ENCODE peak calls at places on chromosomes 11 and 22, in nine cellular contexts. One of them, this sample, is unnamed.

GRCh38 chr11:121503056-121503455 is 50.3 kb upstream of the SORL1-AS1 start:
- DNase-seq in breast epithelium: no peak
- DNase-seq in effector memory CD4-positive, alpha-beta T cell: no peak
- DNase-seq in uterus: no peak
- DNase-seq in CD8-positive, alpha-beta memory T cell: no peak
- DNase-seq in tibial nerve: no peak
- DNase-seq in IMR-90: no peak
- DNase-seq in lower lobe of right lung: no peak
- DNase-seq in kidney: no peak
- DNase-seq in this sample: no peak

GRCh38 chr22:23088199-23088604 is 17.9 kb downstream of the GNAZ start:
- DNase-seq in kidney: no peak
- DNase-seq in CD8-positive, alpha-beta memory T cell: no peak
- DNase-seq in lower lobe of right lung: no peak
- DNase-seq in IMR-90: no peak
- DNase-seq in tibial nerve: no peak
- DNase-seq in breast epithelium: no peak
- DNase-seq in uterus: no peak
- DNase-seq in effector memory CD4-positive, alpha-beta T cell: no peak
- DNase-seq in this sample: no peak

GRCh38 chr11:67347964-67348749 is 5.2 kb downstream of the POLD4 start:
- DNase-seq in uterus: no peak
- DNase-seq in breast epithelium: no peak
- DNase-seq in kidney: no peak
- DNase-seq in tibial nerve: no peak
- DNase-seq in effector memory CD4-positive, alpha-beta T cell: no peak
- DNase-seq in CD8-positive, alpha-beta memory T cell: no peak
- DNase-seq in lower lobe of right lung: no peak
- DNase-seq in IMR-90: peak
- DNase-seq in this sample: no peak

GRCh38 chr11:134882141-134882540 is 470.1 kb upstream of the B3GAT1 start:
- DNase-seq in CD8-positive, alpha-beta memory T cell: no peak
- DNase-seq in tibial nerve: no peak
- DNase-seq in lower lobe of right lung: no peak
- DNase-seq in IMR-90: no peak
- DNase-seq in uterus: no peak
- DNase-seq in kidney: no peak
- DNase-seq in effector memory CD4-positive, alpha-beta T cell: no peak
- DNase-seq in breast epithelium: no peak
- DNase-seq in this sample: no peak

GRCh38 chr22:49643466-49643865 is 184.2 kb downstream of the BRD1 start:
- DNase-seq in breast epithelium: no peak
- DNase-seq in CD8-positive, alpha-beta memory T cell: no peak
- DNase-seq in uterus: no peak
- DNase-seq in effector memory CD4-positive, alpha-beta T cell: no peak
- DNase-seq in lower lobe of right lung: no peak
- DNase-seq in kidney: no peak
- DNase-seq in tibial nerve: no peak
- DNase-seq in IMR-90: no peak
- DNase-seq in this sample: no peak

GRCh38 chr22:22228421-22228820 is 16.2 kb upstream of the VPREB1 start:
- DNase-seq in kidney: no peak
- DNase-seq in uterus: no peak
- DNase-seq in tibial nerve: no peak
- DNase-seq in IMR-90: no peak
- DNase-seq in CD8-positive, alpha-beta memory T cell: no peak
- DNase-seq in lower lobe of right lung: no peak
- DNase-seq in breast epithelium: no peak
- DNase-seq in effector memory CD4-positive, alpha-beta T cell: no peak
- DNase-seq in this sample: no peak

GRCh38 chr11:128745296-128746183 is 51.7 kb downstream of the FLI1 start:
- DNase-seq in lower lobe of right lung: no peak
- DNase-seq in breast epithelium: no peak
- DNase-seq in uterus: no peak
- DNase-seq in IMR-90: peak
- DNase-seq in CD8-positive, alpha-beta memory T cell: no peak
- DNase-seq in kidney: no peak
- DNase-seq in tibial nerve: no peak
- DNase-seq in effector memory CD4-positive, alpha-beta T cell: no peak
- DNase-seq in this sample: no peak

GRCh38 chr11:43567396-43567975 is 113.1 kb upstream of the HSD17B12 start:
- DNase-seq in kidney: no peak
- DNase-seq in uterus: no peak
- DNase-seq in lower lobe of right lung: no peak
- DNase-seq in CD8-positive, alpha-beta memory T cell: no peak
- DNase-seq in IMR-90: peak
- DNase-seq in tibial nerve: no peak
- DNase-seq in breast epithelium: no peak
- DNase-seq in effector memory CD4-positive, alpha-beta T cell: no peak
- DNase-seq in this sample: no peak

GRCh38 chr11:8604078-8604723 is 10.2 kb upstream of the STK33 start:
- DNase-seq in breast epithelium: no peak
- DNase-seq in IMR-90: peak
- DNase-seq in effector memory CD4-positive, alpha-beta T cell: no peak
- DNase-seq in lower lobe of right lung: peak
- DNase-seq in uterus: peak
- DNase-seq in tibial nerve: no peak
- DNase-seq in kidney: no peak
- DNase-seq in CD8-positive, alpha-beta memory T cell: no peak
- DNase-seq in this sample: no peak

GRCh38 chr22:19122752-19123492 is 710 bp upstream of the DGCR2 start:
- DNase-seq in effector memory CD4-positive, alpha-beta T cell: no peak
- DNase-seq in CD8-positive, alpha-beta memory T cell: no peak
- DNase-seq in lower lobe of right lung: no peak
- DNase-seq in uterus: no peak
- DNase-seq in tibial nerve: no peak
- DNase-seq in IMR-90: peak
- DNase-seq in breast epithelium: no peak
- DNase-seq in kidney: no peak
- DNase-seq in this sample: no peak

GRCh38 chr22:46582281-46582811 is 37.8 kb upstream of the GRAMD4 start:
- DNase-seq in tibial nerve: no peak
- DNase-seq in CD8-positive, alpha-beta memory T cell: no peak
- DNase-seq in uterus: no peak
- DNase-seq in breast epithelium: no peak
- DNase-seq in kidney: peak
- DNase-seq in lower lobe of right lung: peak
- DNase-seq in effector memory CD4-positive, alpha-beta T cell: no peak
- DNase-seq in IMR-90: no peak
- DNase-seq in this sample: no peak

GRCh38 chr11:36638586-36638985 is 40.5 kb upstream of the RAG2 start:
- DNase-seq in breast epithelium: no peak
- DNase-seq in uterus: no peak
- DNase-seq in effector memory CD4-positive, alpha-beta T cell: no peak
- DNase-seq in CD8-positive, alpha-beta memory T cell: no peak
- DNase-seq in lower lobe of right lung: no peak
- DNase-seq in kidney: no peak
- DNase-seq in IMR-90: no peak
- DNase-seq in tibial nerve: no peak
- DNase-seq in this sample: no peak

DNA sequence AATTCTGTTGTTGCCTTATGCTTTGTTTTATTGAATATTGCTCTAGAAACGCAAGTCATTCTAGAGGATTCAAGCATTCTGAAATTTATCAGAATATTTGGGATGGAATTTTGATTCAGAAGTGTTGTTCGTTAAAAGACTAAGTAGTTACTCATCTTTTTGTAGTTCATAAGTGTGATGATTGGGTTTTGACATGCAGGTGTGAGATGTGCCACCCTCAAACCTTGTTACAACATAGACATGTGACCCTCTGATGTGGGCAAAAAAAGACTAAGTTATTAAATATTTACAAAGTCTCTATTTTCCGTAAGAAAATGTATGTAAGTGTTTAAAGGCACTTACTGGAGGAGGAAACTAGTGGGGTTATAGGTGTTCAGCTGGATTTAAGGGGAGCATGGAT is 8.9 kb downstream of the YWHAH start:
- DNase-seq in IMR-90: no peak
- DNase-seq in effector memory CD4-positive, alpha-beta T cell: no peak
- DNase-seq in uterus: no peak
- DNase-seq in CD8-positive, alpha-beta memory T cell: no peak
- DNase-seq in kidney: no peak
- DNase-seq in tibial nerve: no peak
- DNase-seq in breast epithelium: no peak
- DNase-seq in lower lobe of right lung: no peak
- DNase-seq in this sample: no peak
- H3K27ac ChIP-seq in IMR-90: no peak
- H3K27ac ChIP-seq in effector memory CD4-positive, alpha-beta T cell: peak
- H3K27ac ChIP-seq in uterus: no peak
- H3K27ac ChIP-seq in CD8-positive, alpha-beta memory T cell: no peak
- H3K27ac ChIP-seq in kidney: no peak
- H3K27ac ChIP-seq in tibial nerve: peak
- H3K27ac ChIP-seq in breast epithelium: peak
- H3K27ac ChIP-seq in lower lobe of right lung: no peak
- H3K27ac ChIP-seq in this sample: peak

DNA sequence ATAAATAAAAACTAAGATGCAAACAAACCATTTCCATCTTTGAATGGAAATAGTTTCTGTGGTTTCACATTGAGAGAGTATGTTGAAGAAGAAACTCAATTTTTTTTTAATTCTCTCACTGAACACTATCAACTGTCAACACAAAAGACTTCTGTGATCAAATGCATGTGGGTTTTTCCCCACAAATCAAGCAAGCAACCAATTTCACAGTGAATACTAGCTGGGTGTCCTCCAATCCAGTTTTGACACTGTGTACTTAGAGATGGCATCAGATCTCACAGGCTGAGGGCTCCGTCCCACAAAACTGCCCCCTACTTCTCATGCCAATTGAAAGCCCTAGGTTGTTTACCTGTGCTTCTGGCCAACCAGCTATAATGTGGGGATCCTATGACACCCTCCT is 34.5 kb downstream of the CTSC start:
- DNase-seq in tibial nerve: no peak
- DNase-seq in IMR-90: no peak
- DNase-seq in lower lobe of right lung: no peak
- DNase-seq in CD8-positive, alpha-beta memory T cell: no peak
- DNase-seq in effector memory CD4-positive, alpha-beta T cell: no peak
- DNase-seq in kidney: no peak
- DNase-seq in breast epithelium: no peak
- DNase-seq in uterus: no peak
- DNase-seq in this sample: no peak
- H3K27ac ChIP-seq in tibial nerve: no peak
- H3K27ac ChIP-seq in IMR-90: no peak
- H3K27ac ChIP-seq in lower lobe of right lung: no peak
- H3K27ac ChIP-seq in CD8-positive, alpha-beta memory T cell: no peak
- H3K27ac ChIP-seq in effector memory CD4-positive, alpha-beta T cell: no peak
- H3K27ac ChIP-seq in kidney: no peak
- H3K27ac ChIP-seq in breast epithelium: no peak
- H3K27ac ChIP-seq in uterus: no peak
- H3K27ac ChIP-seq in this sample: no peak

GRCh38 chr11:117945047-117945820 is 16.0 kb upstream of the TMPRSS13 start:
- DNase-seq in lower lobe of right lung: no peak
- DNase-seq in tibial nerve: no peak
- DNase-seq in breast epithelium: no peak
- DNase-seq in IMR-90: no peak
- DNase-seq in kidney: no peak
- DNase-seq in uterus: no peak
- DNase-seq in CD8-positive, alpha-beta memory T cell: no peak
- DNase-seq in effector memory CD4-positive, alpha-beta T cell: no peak
- DNase-seq in this sample: no peak

GRCh38 chr11:117942255-117942654 is 13.1 kb upstream of the TMPRSS13 start:
- DNase-seq in effector memory CD4-positive, alpha-beta T cell: no peak
- DNase-seq in tibial nerve: no peak
- DNase-seq in CD8-positive, alpha-beta memory T cell: no peak
- DNase-seq in kidney: no peak
- DNase-seq in breast epithelium: no peak
- DNase-seq in lower lobe of right lung: no peak
- DNase-seq in IMR-90: no peak
- DNase-seq in uterus: no peak
- DNase-seq in this sample: no peak

GRCh38 chr11:117940736-117941135 is 11.5 kb upstream of the TMPRSS13 start:
- DNase-seq in breast epithelium: no peak
- DNase-seq in lower lobe of right lung: no peak
- DNase-seq in CD8-positive, alpha-beta memory T cell: no peak
- DNase-seq in effector memory CD4-positive, alpha-beta T cell: no peak
- DNase-seq in tibial nerve: no peak
- DNase-seq in IMR-90: no peak
- DNase-seq in kidney: no peak
- DNase-seq in uterus: no peak
- DNase-seq in this sample: no peak

GRCh38 chr11:117944554-117944953 is 15.4 kb upstream of the TMPRSS13 start:
- DNase-seq in uterus: no peak
- DNase-seq in lower lobe of right lung: no peak
- DNase-seq in breast epithelium: no peak
- DNase-seq in kidney: no peak
- DNase-seq in CD8-positive, alpha-beta memory T cell: no peak
- DNase-seq in effector memory CD4-positive, alpha-beta T cell: no peak
- DNase-seq in tibial nerve: no peak
- DNase-seq in IMR-90: no peak
- DNase-seq in this sample: no peak

GRCh38 chr11:117941163-117941707 is 12.0 kb upstream of the TMPRSS13 start:
- DNase-seq in kidney: peak
- DNase-seq in effector memory CD4-positive, alpha-beta T cell: no peak
- DNase-seq in uterus: no peak
- DNase-seq in IMR-90: no peak
- DNase-seq in breast epithelium: no peak
- DNase-seq in CD8-positive, alpha-beta memory T cell: no peak
- DNase-seq in tibial nerve: no peak
- DNase-seq in lower lobe of right lung: no peak
- DNase-seq in this sample: no peak
- H3K27ac ChIP-seq in kidney: no peak
- H3K27ac ChIP-seq in effector memory CD4-positive, alpha-beta T cell: no peak
- H3K27ac ChIP-seq in uterus: no peak
- H3K27ac ChIP-seq in IMR-90: no peak
- H3K27ac ChIP-seq in breast epithelium: no peak
- H3K27ac ChIP-seq in CD8-positive, alpha-beta memory T cell: no peak
- H3K27ac ChIP-seq in tibial nerve: no peak
- H3K27ac ChIP-seq in lower lobe of right lung: no peak
- H3K27ac ChIP-seq in this sample: no peak

GRCh38 chr11:12410006-12410728 is 32.8 kb downstream of the PARVA start:
- DNase-seq in tibial nerve: no peak
- DNase-seq in kidney: peak
- DNase-seq in lower lobe of right lung: no peak
- DNase-seq in effector memory CD4-positive, alpha-beta T cell: no peak
- DNase-seq in IMR-90: peak
- DNase-seq in breast epithelium: no peak
- DNase-seq in CD8-positive, alpha-beta memory T cell: no peak
- DNase-seq in uterus: peak
- DNase-seq in this sample: no peak

GRCh38 chr11:12413141-12414055 is 36.0 kb downstream of the PARVA start:
- DNase-seq in kidney: no peak
- DNase-seq in tibial nerve: no peak
- DNase-seq in breast epithelium: no peak
- DNase-seq in uterus: no peak
- DNase-seq in IMR-90: peak
- DNase-seq in CD8-positive, alpha-beta memory T cell: no peak
- DNase-seq in lower lobe of right lung: no peak
- DNase-seq in effector memory CD4-positive, alpha-beta T cell: no peak
- DNase-seq in this sample: no peak

GRCh38 chr11:12409621-12410005 is 32.2 kb downstream of the PARVA start:
- DNase-seq in kidney: no peak
- DNase-seq in IMR-90: peak
- DNase-seq in uterus: no peak
- DNase-seq in breast epithelium: no peak
- DNase-seq in tibial nerve: no peak
- DNase-seq in lower lobe of right lung: no peak
- DNase-seq in effector memory CD4-positive, alpha-beta T cell: no peak
- DNase-seq in CD8-positive, alpha-beta memory T cell: no peak
- DNase-seq in this sample: no peak

GRCh38 chr11:12411395-12411794 is 34.0 kb downstream of the PARVA start:
- DNase-seq in breast epithelium: no peak
- DNase-seq in kidney: no peak
- DNase-seq in effector memory CD4-positive, alpha-beta T cell: no peak
- DNase-seq in IMR-90: no peak
- DNase-seq in CD8-positive, alpha-beta memory T cell: no peak
- DNase-seq in tibial nerve: no peak
- DNase-seq in uterus: no peak
- DNase-seq in lower lobe of right lung: no peak
- DNase-seq in this sample: no peak

GRCh38 chr11:12411806-12412727 is 34.7 kb downstream of the PARVA start:
- DNase-seq in uterus: peak
- DNase-seq in tibial nerve: peak
- DNase-seq in kidney: peak
- DNase-seq in breast epithelium: no peak
- DNase-seq in IMR-90: peak
- DNase-seq in CD8-positive, alpha-beta memory T cell: no peak
- DNase-seq in effector memory CD4-positive, alpha-beta T cell: no peak
- DNase-seq in lower lobe of right lung: peak
- DNase-seq in this sample: peak
- H3K27ac ChIP-seq in uterus: peak
- H3K27ac ChIP-seq in tibial nerve: peak
- H3K27ac ChIP-seq in kidney: no peak
- H3K27ac ChIP-seq in breast epithelium: peak
- H3K27ac ChIP-seq in IMR-90: peak
- H3K27ac ChIP-seq in CD8-positive, alpha-beta memory T cell: no peak
- H3K27ac ChIP-seq in effector memory CD4-positive, alpha-beta T cell: no peak
- H3K27ac ChIP-seq in lower lobe of right lung: no peak
- H3K27ac ChIP-seq in this sample: peak